ENCODE peak calls at places on chromosomes 2 and 18, in nine cellular contexts. R is K562, N is mesendoderm, Y is PC-3, P is fibroblast of lung, I is colonic mucosa, A is neural progenitor cell, J is HepG2, L is HCT116. V is an unnamed sample. For H3K36me3, the result is how much of the 10 kb centered on the place peaks cover.

GRCh38 chr2:202768284-202768683 is 103.3 kb downstream of the ICA1L start:
- DNase-seq in R (no peak), N (no peak), Y (no peak), P (no peak), I (no peak), A (no peak), J (no peak), L (no peak), V (no peak)

GRCh38 chr2:212173771-212174510 is 364.7 kb downstream of the ERBB4 start:
- DNase-seq in R (no peak), N (no peak), Y (peak), P (no peak), I (no peak), A (no peak), J (no peak), L (no peak), V (no peak)

GRCh38 chr2:221111739-221112138 is 460.4 kb downstream of the EPHA4 start:
- DNase-seq in R (no peak), N (no peak), Y (no peak), P (no peak), I (no peak), A (no peak), J (no peak), L (no peak), V (no peak)

GRCh38 chr2:53516650-53517049 is 251.0 kb upstream of the CHAC2 start:
- DNase-seq in R (no peak), N (no peak), Y (no peak), P (no peak), I (no peak), A (no peak), J (no peak), L (no peak), V (no peak)

GRCh38 chr2:25215948-25216679 is 47.7 kb upstream of the POMC start:
- DNase-seq in R (no peak), N (peak), Y (no peak), P (peak), I (peak), A (peak), J (no peak), L (no peak), V (peak)

GRCh38 chr2:27622921-27623384 is 5.9 kb downstream of the CCDC121 start:
- DNase-seq in R (no peak), N (peak), Y (peak), P (peak), I (no peak), A (no peak), J (no peak), L (no peak), V (peak)

GRCh38 chr2:169507698-169508097 is 1.8 kb upstream of the KLHL41 start:
- DNase-seq in R (no peak), N (no peak), Y (peak), P (peak), I (no peak), A (no peak), J (peak), L (no peak), V (peak)

GRCh38 chr2:45978302-45978859 is 318.8 kb upstream of the EPAS1 start:
- DNase-seq in R (no peak), N (no peak), Y (no peak), P (no peak), I (no peak), A (no peak), J (no peak), L (no peak), V (no peak)

GRCh38 chr18:26159353-26159752 is 25.7 kb downstream of the PSMA8 start:
- DNase-seq in R (peak), N (no peak), Y (peak), P (no peak), I (no peak), A (no peak), J (no peak), L (peak), V (peak)

GRCh38 chr2:199738723-199739412 is 112.1 kb downstream of the FTCDNL1 start:
- DNase-seq in R (no peak), N (no peak), Y (peak), P (peak), I (no peak), A (no peak), J (peak), L (no peak), V (peak)

GRCh38 chr2:150781142-150781541 is 293.7 kb upstream of the RND3 start:
- DNase-seq in R (no peak), N (no peak), Y (no peak), P (no peak), I (no peak), A (no peak), J (no peak), L (no peak), V (no peak)

GRCh38 chr2:72917138-72917874 is at the start of gene EMX1:
- DNase-seq in R (peak), N (peak), Y (peak), P (no peak), I (peak), A (peak), J (peak), L (peak), V (peak)

GRCh38 chr2:8451273-8451672 is 230.6 kb upstream of the ID2 start:
- DNase-seq in R (no peak), N (no peak), Y (no peak), P (no peak), I (no peak), A (no peak), J (no peak), L (no peak), V (no peak)

GRCh38 chr2:45000921-45001628 is 8.2 kb downstream of the SIX2 start:
- DNase-seq in R (no peak), N (peak), Y (no peak), P (no peak), I (no peak), A (peak), J (no peak), L (no peak), V (peak)

GRCh38 chr2:124959582-124959981 is 934.5 kb downstream of the CNTNAP5 start:
- DNase-seq in R (no peak), N (no peak), Y (no peak), P (peak), I (no peak), A (no peak), J (no peak), L (no peak), V (no peak)

GRCh38 chr2:174681099-174681982 is 82.9 kb downstream of the CHRNA1 start:
- DNase-seq in R (no peak), N (peak), Y (no peak), P (peak), I (no peak), A (peak), J (peak), L (no peak), V (peak)

GRCh38 chr18:32286749-32287148 is 96.9 kb downstream of the MEP1B start:
- DNase-seq in R (no peak), N (no peak), Y (no peak), P (no peak), I (no peak), A (no peak), J (no peak), L (no peak), V (no peak)

GRCh38 chr2:20617081-20617575 is 33.8 kb downstream of the HS1BP3 start:
- DNase-seq in R (peak), N (peak), Y (no peak), P (peak), I (peak), A (peak), J (no peak), L (no peak), V (no peak)

GRCh38 chr2:208142255-208142924 is 3.6 kb downstream of the CRYGB start:
- DNase-seq in R (no peak), N (no peak), Y (peak), P (peak), I (no peak), A (no peak), J (no peak), L (no peak), V (peak)

GRCh38 chr2:69345434-69345833 is 41.6 kb downstream of the GFPT1 start:
- DNase-seq in R (no peak), N (no peak), Y (no peak), P (peak), I (no peak), A (no peak), J (peak), L (no peak), V (peak)

GRCh38 chr2:231711677-231712461 is 3.5 kb downstream of the PTMA start:
- DNase-seq in R (no peak), N (no peak), Y (no peak), P (no peak), I (no peak), A (no peak), J (no peak), L (no peak), V (no peak)

GRCh38 chr2:156329031-156329921 is 3.2 kb downstream of the NR4A2 start:
- DNase-seq in R (no peak), N (peak), Y (no peak), P (no peak), I (no peak), A (peak), J (no peak), L (no peak), V (no peak)

GRCh38 chr2:219513787-219514186 is 495 bp upstream of the ASIC4 start:
- DNase-seq in R (no peak), N (no peak), Y (no peak), P (no peak), I (no peak), A (no peak), J (no peak), L (no peak), V (no peak)

GRCh38 chr2:58429285-58429874 is 188.3 kb upstream of the FANCL start:
- DNase-seq in R (no peak), N (no peak), Y (no peak), P (no peak), I (no peak), A (no peak), J (no peak), L (no peak), V (no peak)
- H3K9ac ChIP-seq in R (no peak), N (peak), Y (no peak), P (no peak), I (no peak), A (no peak), J (no peak), L (no peak), V (no peak)

DNA sequence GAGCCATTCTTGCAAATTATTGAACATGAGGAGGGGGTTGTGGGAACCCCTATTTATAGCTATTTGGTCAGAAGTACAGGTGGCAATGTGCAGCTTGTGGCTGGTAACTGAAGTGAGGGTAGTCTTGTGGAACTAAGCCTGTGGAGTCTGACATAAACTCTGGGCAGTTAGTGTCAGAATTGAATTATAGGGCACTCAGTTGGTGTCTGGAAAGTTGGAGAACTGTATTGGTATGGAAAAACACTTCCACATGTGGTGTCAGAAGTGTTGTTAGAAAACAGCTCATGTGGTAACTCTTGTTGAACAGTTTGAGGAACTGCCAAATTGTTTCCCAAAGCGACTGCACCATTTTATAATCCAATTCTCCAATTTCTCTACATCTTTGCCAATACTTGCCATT is 7.5 kb downstream of the RALBP1 start:
- DNase-seq in R (no peak), N (no peak), Y (no peak), P (no peak), I (no peak), A (no peak), J (no peak), L (no peak), V (peak)
- H3K27ac ChIP-seq in R (no peak), N (no peak), Y (no peak), P (no peak), I (no peak), A (no peak), J (no peak), L (no peak), V (no peak)

GRCh38 chr2:196962325-196962724 is 35.8 kb upstream of the PGAP1 start:
- DNase-seq in R (no peak), N (no peak), Y (no peak), P (no peak), I (no peak), A (no peak), J (no peak), L (no peak), V (no peak)

GRCh38 chr2:196961889-196962288 is 35.4 kb upstream of the PGAP1 start:
- DNase-seq in R (no peak), N (no peak), Y (no peak), P (no peak), I (no peak), A (no peak), J (no peak), L (no peak), V (no peak)

GRCh38 chr2:196963961-196964360 is 37.5 kb upstream of the PGAP1 start:
- DNase-seq in R (no peak), N (no peak), Y (no peak), P (no peak), I (no peak), A (no peak), J (no peak), L (no peak), V (no peak)

GRCh38 chr2:196966078-196966477 is 39.6 kb upstream of the PGAP1 start:
- DNase-seq in R (no peak), N (no peak), Y (no peak), P (no peak), I (peak), A (no peak), J (no peak), L (no peak), V (no peak)

DNA sequence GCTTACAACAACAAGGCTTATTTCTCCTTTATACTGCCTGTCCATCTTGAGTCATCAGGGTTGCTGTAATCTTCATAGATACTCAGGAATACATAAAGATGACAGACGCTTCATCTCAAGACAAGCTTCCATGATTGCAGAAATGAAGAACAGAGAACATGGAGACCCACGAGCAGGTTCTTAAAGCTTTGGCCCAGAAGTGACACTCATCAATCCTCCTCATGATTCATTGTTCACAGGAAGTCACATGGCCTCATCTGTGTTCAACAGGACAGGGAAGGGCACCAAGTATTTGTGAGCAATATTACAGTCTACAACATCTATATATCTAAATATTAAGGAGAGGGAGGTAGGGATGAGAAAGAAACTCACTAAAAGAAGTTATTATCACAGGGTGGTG is 36.5 kb upstream of the PGAP1 start:
- DNase-seq in R (no peak), N (no peak), Y (peak), P (no peak), I (no peak), A (no peak), J (no peak), L (no peak), V (no peak)
- H3K36me3 ChIP-seq in R (under half), N (under half), Y (under half), P (under half), I (under half), A (under half), J (under half), L (under half), V (under half)

GRCh38 chr18:24266124-24266523 is 127.3 kb downstream of the CABYR start:
- DNase-seq in R (no peak), N (no peak), Y (no peak), P (no peak), I (no peak), A (no peak), J (no peak), L (no peak), V (no peak)

GRCh38 chr18:24268784-24269550 is 128.7 kb downstream of the OSBPL1A start:
- DNase-seq in R (no peak), N (peak), Y (peak), P (no peak), I (no peak), A (peak), J (no peak), L (no peak), V (no peak)

GRCh38 chr18:24265502-24266064 is 126.7 kb downstream of the CABYR start:
- DNase-seq in R (no peak), N (no peak), Y (no peak), P (no peak), I (no peak), A (no peak), J (no peak), L (no peak), V (no peak)

GRCh38 chr18:24270358-24270936 is 127.2 kb downstream of the OSBPL1A start:
- DNase-seq in R (no peak), N (no peak), Y (peak), P (peak), I (no peak), A (no peak), J (no peak), L (no peak), V (peak)

GRCh38 chr18:24267878-24268277 is 129.0 kb downstream of the CABYR start:
- DNase-seq in R (no peak), N (no peak), Y (no peak), P (no peak), I (no peak), A (no peak), J (no peak), L (no peak), V (no peak)
- H3K9ac ChIP-seq in R (no peak), N (no peak), Y (no peak), P (no peak), I (no peak), A (no peak), J (no peak), L (no peak), V (no peak)

GRCh38 chr18:43303376-43303775 is 26.1 kb upstream of the SYT4 start:
- DNase-seq in R (no peak), N (peak), Y (peak), P (no peak), I (no peak), A (no peak), J (no peak), L (no peak), V (no peak)
- H3K27ac ChIP-seq in R (no peak), N (no peak), Y (no peak), P (no peak), I (no peak), A (no peak), J (no peak), L (no peak), V (no peak)

GRCh38 chr2:10142640-10142965 is 20.1 kb downstream of the RRM2 start:
- DNase-seq in R (no peak), N (no peak), Y (no peak), P (no peak), I (no peak), A (no peak), J (no peak), L (no peak), V (no peak)

GRCh38 chr2:10146366-10147005 is 23.9 kb downstream of the RRM2 start:
- DNase-seq in R (no peak), N (no peak), Y (no peak), P (no peak), I (no peak), A (no peak), J (no peak), L (no peak), V (no peak)

GRCh38 chr2:10144771-10145518 is 22.4 kb downstream of the RRM2 start:
- DNase-seq in R (no peak), N (no peak), Y (no peak), P (no peak), I (no peak), A (no peak), J (no peak), L (no peak), V (no peak)

GRCh38 chr2:10148268-10148667 is 25.7 kb downstream of the RRM2 start:
- DNase-seq in R (no peak), N (no peak), Y (no peak), P (no peak), I (no peak), A (no peak), J (no peak), L (no peak), V (no peak)

GRCh38 chr2:10145519-10146357 is 23.2 kb downstream of the RRM2 start:
- DNase-seq in R (no peak), N (no peak), Y (no peak), P (no peak), I (no peak), A (no peak), J (no peak), L (no peak), V (no peak)
- H3K36me3 ChIP-seq in R (half or more), N (under half), Y (under half), P (under half), I (under half), A (under half), J (half or more), L (under half), V (under half)

GRCh38 chr2:16420421-16420820 is 245.2 kb downstream of the CYRIA start:
- DNase-seq in R (no peak), N (no peak), Y (no peak), P (no peak), I (no peak), A (no peak), J (no peak), L (no peak), V (no peak)

GRCh38 chr2:16413257-16413656 is 252.4 kb downstream of the CYRIA start:
- DNase-seq in R (peak), N (peak), Y (no peak), P (no peak), I (no peak), A (no peak), J (no peak), L (no peak), V (no peak)

GRCh38 chr2:16417711-16418110 is 247.9 kb downstream of the CYRIA start:
- DNase-seq in R (no peak), N (no peak), Y (no peak), P (no peak), I (no peak), A (no peak), J (no peak), L (no peak), V (no peak)

GRCh38 chr2:16413947-16414346 is 251.7 kb downstream of the CYRIA start:
- DNase-seq in R (no peak), N (no peak), Y (no peak), P (no peak), I (no peak), A (no peak), J (no peak), L (no peak), V (no peak)

DNA sequence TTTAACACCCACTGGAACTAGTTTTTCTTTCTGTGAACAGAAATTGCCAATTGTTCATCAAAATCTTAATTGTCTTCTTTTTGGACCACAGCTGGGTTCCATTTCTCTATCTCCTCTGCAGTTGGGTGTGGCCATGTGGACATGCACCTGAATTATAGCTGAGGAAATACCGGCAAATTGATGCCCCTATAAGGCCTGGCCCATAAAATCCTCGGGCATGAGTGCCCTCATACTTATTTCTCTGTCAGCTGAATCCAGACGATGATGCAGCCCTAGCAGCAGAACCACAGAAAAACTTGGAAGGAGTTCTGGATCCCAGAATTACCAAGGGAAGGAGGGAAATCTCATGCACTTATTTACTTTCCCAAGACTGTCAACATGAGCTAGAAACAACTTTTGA is 249.0 kb downstream of the CYRIA start:
- DNase-seq in R (no peak), N (no peak), Y (no peak), P (no peak), I (no peak), A (no peak), J (no peak), L (no peak), V (no peak)
- H3K9ac ChIP-seq in R (no peak), N (no peak), Y (no peak), P (no peak), I (no peak), A (no peak), J (no peak), L (no peak), V (no peak)

GRCh38 chr2:224861266-224861665 is 145.1 kb upstream of the CCDC195 start:
- DNase-seq in R (no peak), N (no peak), Y (no peak), P (no peak), I (no peak), A (no peak), J (no peak), L (no peak), V (no peak)
- H3K27ac ChIP-seq in R (no peak), N (no peak), Y (no peak), P (no peak), I (no peak), A (no peak), J (no peak), L (no peak), V (no peak)

GRCh38 chr2:131125195-131125757 is 20.1 kb downstream of the PLEKHB2 start:
- DNase-seq in R (no peak), N (no peak), Y (no peak), P (no peak), I (no peak), A (no peak), J (peak), L (no peak), V (no peak)
- H3K36me3 ChIP-seq in R (half or more), N (under half), Y (half or more), P (under half), I (under half), A (under half), J (half or more), L (under half), V (under half)

DNA sequence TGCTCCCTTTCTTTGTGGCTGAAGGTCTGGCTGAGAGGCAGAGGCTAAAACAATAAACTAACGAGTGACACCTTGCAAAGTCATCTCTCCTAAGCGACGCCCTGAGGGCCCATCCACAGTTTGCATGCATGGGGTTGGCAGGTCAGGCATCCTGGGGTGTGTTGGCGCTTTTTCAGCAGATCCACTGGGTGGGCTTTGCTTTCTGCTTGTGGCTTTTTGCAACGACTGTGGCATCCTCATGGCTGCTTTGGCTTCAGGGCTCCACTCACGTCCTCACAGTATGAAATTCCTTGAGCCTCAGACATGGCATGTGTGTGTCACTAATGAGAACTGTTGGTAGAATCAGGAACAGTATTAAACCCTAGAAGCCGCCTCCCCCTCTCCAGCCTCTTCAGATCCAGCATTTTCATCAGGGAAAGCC is 72.4 kb downstream of the SH3BP4 start:
- DNase-seq in R (no peak), N (peak), Y (peak), P (no peak), I (no peak), A (peak), J (no peak), L (no peak), V (peak)
- H3K9ac ChIP-seq in R (no peak), N (no peak), Y (no peak), P (no peak), I (no peak), A (no peak), J (no peak), L (peak), V (peak)

V was measured in GM23248.